ENCODE peak calls at places on chromosomes 1 and 21, in four cellular contexts. V, S, Q and M are unnamed samples.

GRCh38 chr1:185526318-185527307 is 207.6 kb upstream of the HMCN1 start:
- DNase-seq in V (peak), S (no peak), Q (no peak), M (no peak)

GRCh38 chr1:44036409-44037111 is 5.3 kb upstream of the SLC6A9 start:
- DNase-seq in V (peak), S (peak), Q (peak), M (no peak)

GRCh38 chr1:183913556-183913955 is 108.6 kb downstream of the RGL1 start:
- DNase-seq in V (no peak), S (no peak), Q (no peak), M (no peak)

GRCh38 chr1:201166964-201167624 is 12.8 kb upstream of the TMEM9 start:
- DNase-seq in V (no peak), S (no peak), Q (no peak), M (no peak)

GRCh38 chr1:63928197-63929105 is 154.6 kb downstream of the ROR1 start:
- DNase-seq in V (no peak), S (no peak), Q (peak), M (no peak)

GRCh38 chr21:33036430-33037162 is 10.9 kb downstream of the OLIG2 start:
- DNase-seq in V (peak), S (no peak), Q (peak), M (peak)

GRCh38 chr1:231390071-231390470 is 32.0 kb downstream of the EGLN1 start:
- DNase-seq in V (no peak), S (no peak), Q (no peak), M (no peak)

GRCh38 chr21:42258885-42259407 is 40.0 kb downstream of the ABCG1 start:
- DNase-seq in V (no peak), S (no peak), Q (no peak), M (no peak)

GRCh38 chr1:4170953-4171352 is 270.9 kb upstream of the C1orf174 start:
- DNase-seq in V (peak), S (no peak), Q (no peak), M (no peak)

GRCh38 chr1:113041569-113042335 is 31.2 kb upstream of the LRIG2 start:
- DNase-seq in V (no peak), S (no peak), Q (no peak), M (no peak)

GRCh38 chr1:225763815-225764548 is 13.6 kb upstream of the SRP9 start:
- DNase-seq in V (no peak), S (no peak), Q (no peak), M (no peak)

GRCh38 chr1:9038881-9039760 is 12.9 kb upstream of the SLC2A7 start:
- DNase-seq in V (no peak), S (no peak), Q (no peak), M (no peak)

GRCh38 chr1:9589719-9590157 is 1.0 kb downstream of the TMEM201 start:
- DNase-seq in V (peak), S (no peak), Q (no peak), M (no peak)

GRCh38 chr1:90402893-90403849 is 313.9 kb downstream of the BARHL2 start:
- DNase-seq in V (peak), S (no peak), Q (peak), M (no peak)

GRCh38 chr1:14681182-14681581 is 82.7 kb downstream of the KAZN start:
- DNase-seq in V (no peak), S (no peak), Q (no peak), M (no peak)

GRCh38 chr1:41811051-41811795 is 107.5 kb downstream of the HIVEP3 start:
- DNase-seq in V (peak), S (no peak), Q (no peak), M (no peak)

GRCh38 chr1:155323729-155324040 is 3.0 kb downstream of the RUSC1 start:
- DNase-seq in V (peak), S (peak), Q (peak), M (peak)

GRCh38 chr1:5818755-5819154 is 173.5 kb downstream of the NPHP4 start:
- DNase-seq in V (no peak), S (no peak), Q (no peak), M (no peak)

GRCh38 chr1:27001570-27002360 is 8.3 kb downstream of the TRNP1 start:
- DNase-seq in V (peak), S (no peak), Q (peak), M (peak)